ENCODE peak calls at places on chromosomes 6 and 20, in six cellular contexts. L is pancreas, F is lower lobe of right lung, E is adrenal gland, N is GM23248, M is fibroblast of lung. C is an unnamed sample.

GRCh38 chr6:157967486-157967885 is 14.2 kb upstream of the SYNJ2 start:
- DNase-seq in L (no peak), F (no peak), E (no peak), N (no peak), M (no peak), C (no peak)

GRCh38 chr6:131015630-131016263 is 47.3 kb downstream of the EPB41L2 start:
- DNase-seq in L (no peak), F (no peak), E (no peak), N (peak; percentile 70), M (peak; percentile 80), C (no peak)

GRCh38 chr20:21361266-21361665 is 36.1 kb downstream of the NKX2-4 start:
- DNase-seq in L (no peak), F (no peak), E (no peak), N (peak; percentile 50), M (peak; percentile 43), C (no peak)

GRCh38 chr20:64168381-64169088 is 4.3 kb downstream of the MYT1 start:
- DNase-seq in L (no peak), F (peak; percentile 24), E (no peak), N (no peak), M (no peak), C (no peak)

GRCh38 chr6:20279608-20280287 is 67.5 kb upstream of the MBOAT1 start:
- DNase-seq in L (no peak), F (no peak), E (no peak), N (no peak), M (no peak), C (no peak)

GRCh38 chr20:11207749-11208502 is 534.1 kb upstream of the JAG1 start:
- DNase-seq in L (peak; percentile 21), F (no peak), E (no peak), N (peak; percentile 85), M (peak; percentile 93), C (no peak)

GRCh38 chr20:59141818-59142581 is 21.6 kb upstream of the ZNF831 start:
- DNase-seq in L (no peak), F (no peak), E (no peak), N (peak; percentile 11), M (no peak), C (no peak)

GRCh38 chr6:141153563-141153962 is 979.2 kb upstream of the GJE1 start:
- DNase-seq in L (no peak), F (no peak), E (no peak), N (no peak), M (no peak), C (peak; percentile 39)

GRCh38 chr6:25944655-25945054 is 14.2 kb upstream of the SLC17A2 start:
- DNase-seq in L (no peak), F (no peak), E (no peak), N (no peak), M (no peak), C (no peak)

GRCh38 chr6:6332240-6332639 is 11.8 kb upstream of the F13A1 start:
- DNase-seq in L (no peak), F (no peak), E (no peak), N (no peak), M (no peak), C (no peak)

GRCh38 chr6:27145731-27146455 is 101.6 kb upstream of the PRSS16 start:
- DNase-seq in L (peak; percentile 78), F (peak; percentile 82), E (peak; percentile 94), N (peak; percentile 93), M (peak; percentile 93), C (peak; percentile 61)

GRCh38 chr6:133340557-133340956 is 99.4 kb downstream of the EYA4 start:
- DNase-seq in L (no peak), F (no peak), E (no peak), N (peak; percentile 28), M (peak; percentile 72), C (no peak)

GRCh38 chr6:3403244-3404154 is 53.4 kb downstream of the SLC22A23 start:
- DNase-seq in L (peak; percentile 91), F (no peak), E (no peak), N (no peak), M (no peak), C (no peak)

GRCh38 chr20:18007534-18008292 is 38.9 kb downstream of the MGME1 start:
- DNase-seq in L (no peak), F (no peak), E (peak; percentile 74), N (peak; percentile 13), M (no peak), C (no peak)

GRCh38 chr6:23330632-23331031 is 761.3 kb downstream of the HDGFL1 start:
- DNase-seq in L (no peak), F (no peak), E (no peak), N (no peak), M (no peak), C (no peak)

GRCh38 chr20:62739581-62740285 is 31.1 kb downstream of the NTSR1 start:
- DNase-seq in L (no peak), F (peak; percentile 65), E (no peak), N (peak; percentile 69), M (no peak), C (peak; percentile 34)

GRCh38 chr6:41318648-41319565 is 16.5 kb upstream of the NCR2 start:
- DNase-seq in L (peak; percentile 64), F (peak; percentile 94), E (peak; percentile 87), N (peak; percentile 86), M (peak; percentile 66), C (peak; percentile 75)

GRCh38 chr6:85362652-85363310 is 87.1 kb upstream of the NT5E start:
- DNase-seq in L (no peak), F (no peak), E (no peak), N (peak; percentile 50), M (peak; percentile 66), C (no peak)

GRCh38 chr20:35146299-35146921 is 726 bp downstream of the EDEM2 start:
- DNase-seq in L (no peak), F (peak; percentile 54), E (no peak), N (peak; percentile 70), M (no peak), C (no peak)

DNA sequence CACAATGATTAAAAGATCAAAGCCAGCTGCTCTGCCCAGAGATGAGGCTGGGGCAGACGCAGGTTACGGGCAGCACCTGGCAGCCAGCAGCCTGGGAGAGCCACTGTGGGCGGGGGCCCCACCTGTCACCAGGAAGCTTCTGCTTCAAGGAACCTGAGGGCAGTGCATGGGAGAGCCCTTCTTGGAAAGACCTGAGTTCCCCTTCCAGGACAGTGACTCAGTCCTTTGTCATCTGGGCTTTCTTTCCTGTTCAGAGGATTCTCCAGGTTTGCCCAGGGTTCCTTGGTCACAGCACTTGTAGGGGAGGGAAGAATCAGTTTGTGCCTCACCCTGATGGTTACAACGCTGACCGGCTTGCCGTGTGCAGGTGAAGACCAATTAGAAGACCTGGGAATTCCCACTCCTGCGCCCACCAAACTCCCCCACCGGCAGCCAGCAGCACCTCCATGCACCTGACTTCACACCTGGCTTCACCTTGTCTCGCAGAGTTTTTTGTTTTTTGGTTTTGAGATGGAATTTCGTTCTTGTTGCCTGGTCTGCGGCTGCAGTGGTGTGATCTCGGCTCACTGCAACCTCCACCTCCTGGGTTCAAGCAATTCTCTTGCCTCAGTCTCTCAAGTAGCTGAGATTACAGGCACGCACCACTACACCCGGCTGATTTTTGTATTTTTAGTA is 2.0 kb downstream of the ZBP1 start:
- DNase-seq in L (no peak), F (peak; percentile 39), E (no peak), N (peak; percentile 37), M (no peak), C (peak; percentile 20)
- H3K4me1 ChIP-seq in L (no peaks in the 10 kb centered on the region), F (peaks cover 20% of the 10 kb centered on the region), E (no peaks in the 10 kb centered on the region), N (peaks cover 6% of the 10 kb centered on the region), M (no peaks in the 10 kb centered on the region), C (peaks cover 80% of the 10 kb centered on the region)

GRCh38 chr6:24646771-24647170 is 780 bp upstream of the KIAA0319 start:
- DNase-seq in L (no peak), F (no peak), E (no peak), N (peak; percentile 24), M (peak; percentile 71), C (no peak)
- H3K4me3 ChIP-seq in L (no peak overlapping the region), F (no peak overlapping the region), E (no peak overlapping the region), N (no peak overlapping the region), M (no peak overlapping the region), C (no peak overlapping the region)

GRCh38 chr6:107843400-107843799 is 19.3 kb upstream of the SCML4 start:
- DNase-seq in L (no peak), F (no peak), E (no peak), N (no peak), M (no peak), C (no peak)
- H3K9me3 ChIP-seq in L (no peaks in the 10 kb centered on the region), F (no peaks in the 10 kb centered on the region), E (no peaks in the 10 kb centered on the region), N (no peaks in the 10 kb centered on the region), M (no peaks in the 10 kb centered on the region), C (no peaks in the 10 kb centered on the region)

GRCh38 chr6:167851349-167851952 is 24.7 kb downstream of the AFDN start:
- DNase-seq in L (no peak), F (no peak), E (no peak), N (no peak), M (peak; percentile 42), C (no peak)
- H3K4me1 ChIP-seq in L (peaks cover 12% of the 10 kb centered on the region), F (peaks cover 66% of the 10 kb centered on the region), E (peaks cover 5% of the 10 kb centered on the region), N (peaks cover 16% of the 10 kb centered on the region), M (peaks cover 12% of the 10 kb centered on the region), C (no peaks in the 10 kb centered on the region)

DNA sequence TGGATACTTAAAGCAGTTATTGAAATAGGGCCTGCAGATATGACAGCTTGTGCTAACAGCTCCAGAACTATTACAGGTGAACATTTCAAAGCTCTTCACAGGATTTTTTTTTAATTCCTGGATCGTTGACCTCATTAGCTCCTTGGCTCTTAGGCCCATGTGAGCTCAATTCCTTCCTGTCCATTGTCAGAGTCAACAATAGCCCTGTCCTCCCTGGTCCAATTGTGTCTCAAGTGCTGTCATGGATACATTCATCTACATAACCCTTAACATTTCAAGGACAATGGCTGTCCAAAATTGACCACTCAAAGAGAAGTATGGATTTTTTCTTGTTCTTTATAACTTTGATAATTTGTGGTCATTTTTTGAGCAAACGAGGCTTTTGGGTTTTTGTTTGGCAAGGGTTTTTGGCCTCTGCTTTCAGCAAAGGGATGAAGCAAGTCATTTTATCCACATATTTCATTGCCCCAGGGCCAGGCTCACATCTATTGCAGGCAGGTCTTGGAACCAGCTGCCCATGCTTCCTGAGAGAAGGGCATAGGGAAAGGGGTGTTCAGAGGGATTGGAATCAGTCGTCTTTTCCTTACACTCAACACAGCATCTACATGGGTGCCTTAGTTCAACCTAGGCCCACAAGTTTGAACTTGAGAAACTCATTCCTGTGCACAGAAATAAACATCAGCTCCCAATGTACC is 282.1 kb downstream of the TPBG start:
- DNase-seq in L (no peak), F (no peak), E (no peak), N (no peak), M (no peak), C (no peak)
- H3K4me3 ChIP-seq in L (no peak overlapping the region), F (no peak overlapping the region), E (no peak overlapping the region), N (no peak overlapping the region), M (no peak overlapping the region), C (no peak overlapping the region)